ENCODE peak calls at places on chromosome 20, in six cellular contexts. S, Y, G, Q, C and R are unnamed samples. For H3K4me1, the result is how much of the 10 kb centered on the place peaks cover.

GRCh38 chr20:40331699-40332098 is 357.3 kb downstream of the MAFB start:
- DNase-seq in S (peak), Y (peak), G (no peak), Q (peak), C (no peak), R (no peak)

GRCh38 chr20:10466325-10466724 is 31.2 kb downstream of the SLX4IP start:
- DNase-seq in S (no peak), Y (no peak), G (no peak), Q (no peak), C (no peak), R (no peak)

GRCh38 chr20:10673176-10673830 is 496 bp downstream of the JAG1 start:
- DNase-seq in S (peak), Y (peak), G (peak), Q (no peak), C (peak), R (peak)

GRCh38 chr20:12159266-12159665 is 241.6 kb downstream of the BTBD3 start:
- DNase-seq in S (no peak), Y (no peak), G (no peak), Q (no peak), C (no peak), R (no peak)

GRCh38 chr20:29878281-29878741 is 1379.2 kb upstream of the DEFB115 start:
- DNase-seq in S (peak), Y (peak), G (peak), Q (peak), C (no peak), R (peak)

GRCh38 chr20:750801-751200 is 17.5 kb downstream of the SLC52A3 start:
- DNase-seq in S (peak), Y (no peak), G (no peak), Q (no peak), C (peak), R (no peak)

GRCh38 chr20:25389858-25390537 is 637 bp downstream of the ABHD12 start:
- DNase-seq in S (peak), Y (peak), G (peak), Q (no peak), C (peak), R (peak)

GRCh38 chr20:57210911-57211280 is 55.5 kb downstream of the BMP7 start:
- DNase-seq in S (no peak), Y (no peak), G (no peak), Q (no peak), C (no peak), R (no peak)

GRCh38 chr20:37807901-37808751 is 94.8 kb upstream of the VSTM2L start:
- DNase-seq in S (no peak), Y (no peak), G (no peak), Q (peak), C (no peak), R (no peak)

GRCh38 chr20:50111120-50111828 is 1.7 kb downstream of the UBE2V1 start:
- DNase-seq in S (no peak), Y (no peak), G (no peak), Q (no peak), C (no peak), R (no peak)

GRCh38 chr20:5719861-5720401 is 30.3 kb upstream of the SHLD1 start:
- DNase-seq in S (no peak), Y (no peak), G (no peak), Q (no peak), C (peak), R (no peak)

GRCh38 chr20:15759546-15760216 is 813.6 kb downstream of the KIF16B start:
- DNase-seq in S (no peak), Y (no peak), G (no peak), Q (no peak), C (no peak), R (no peak)

GRCh38 chr20:9059931-9060330 is 9.0 kb upstream of the PLCB4 start:
- DNase-seq in S (no peak), Y (no peak), G (no peak), Q (no peak), C (no peak), R (no peak)

GRCh38 chr20:24981282-24981681 is 11.3 kb downstream of the APMAP start:
- DNase-seq in S (peak), Y (no peak), G (peak), Q (no peak), C (no peak), R (no peak)

GRCh38 chr20:63334356-63334755 is 26.8 kb downstream of the CHRNA4 start:
- DNase-seq in S (peak), Y (no peak), G (no peak), Q (no peak), C (no peak), R (no peak)

GRCh38 chr20:47502801-47503239 is 1.1 kb downstream of the NCOA3 start:
- DNase-seq in S (no peak), Y (no peak), G (no peak), Q (no peak), C (no peak), R (no peak)

GRCh38 chr20:3972161-3972560 is 43.2 kb downstream of the RNF24 start:
- DNase-seq in S (no peak), Y (no peak), G (no peak), Q (no peak), C (no peak), R (no peak)

GRCh38 chr20:32326507-32326851 is 31.7 kb upstream of the ASXL1 start:
- DNase-seq in S (no peak), Y (no peak), G (no peak), Q (no peak), C (no peak), R (no peak)

GRCh38 chr20:41643504-41643938 is 25.3 kb upstream of the CHD6 start:
- DNase-seq in S (no peak), Y (peak), G (no peak), Q (no peak), C (peak), R (peak)

GRCh38 chr20:38723069-38723981 is 961 bp upstream of the SLC32A1 start:
- DNase-seq in S (no peak), Y (no peak), G (no peak), Q (no peak), C (no peak), R (no peak)

GRCh38 chr20:2139250-2139649 is 37.6 kb downstream of the STK35 start:
- DNase-seq in S (no peak), Y (no peak), G (no peak), Q (no peak), C (no peak), R (no peak)

GRCh38 chr20:2136275-2136674 is 34.6 kb downstream of the STK35 start:
- DNase-seq in S (no peak), Y (no peak), G (no peak), Q (no peak), C (no peak), R (no peak)

GRCh38 chr20:2139736-2140135 is 38.1 kb downstream of the STK35 start:
- DNase-seq in S (no peak), Y (no peak), G (no peak), Q (no peak), C (no peak), R (no peak)

GRCh38 chr20:2135018-2135417 is 33.4 kb downstream of the STK35 start:
- DNase-seq in S (peak), Y (no peak), G (no peak), Q (no peak), C (no peak), R (no peak)

DNA sequence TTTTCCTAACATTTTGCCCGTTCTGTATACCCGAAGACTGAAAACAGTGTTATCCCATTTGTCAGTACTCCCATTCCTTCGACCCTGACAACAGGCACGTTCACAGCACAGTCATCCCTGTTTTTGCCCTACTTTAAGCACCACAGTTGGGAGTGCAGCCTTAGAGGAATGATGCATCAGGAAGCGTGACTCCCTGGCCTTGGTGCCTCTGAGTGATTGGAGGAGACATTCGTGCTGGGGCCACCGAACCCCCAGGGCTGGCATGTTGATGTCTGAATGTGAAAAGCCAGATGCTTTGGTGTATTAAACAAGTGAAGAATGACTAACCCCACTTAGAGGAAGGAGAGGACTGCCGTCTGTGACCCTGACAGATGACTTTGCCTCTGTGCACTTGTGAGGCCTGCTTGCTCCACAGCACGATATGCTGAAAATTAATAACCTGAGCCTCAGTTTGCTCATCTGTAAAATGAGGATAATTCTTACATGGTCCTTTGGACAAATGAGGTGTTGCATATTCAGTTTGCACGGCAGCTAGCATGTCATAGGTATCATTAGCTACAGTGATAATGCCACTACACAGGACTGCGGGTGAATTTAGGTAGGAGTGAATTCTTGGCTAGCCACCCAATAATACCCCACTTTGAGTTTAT is 36.0 kb downstream of the STK35 start:
- DNase-seq in S (peak), Y (no peak), G (no peak), Q (no peak), C (no peak), R (no peak)
- H3K4me1 ChIP-seq in S (under half), Y (under half), G (half or more), Q (half or more), C (under half), R (half or more)

DNA sequence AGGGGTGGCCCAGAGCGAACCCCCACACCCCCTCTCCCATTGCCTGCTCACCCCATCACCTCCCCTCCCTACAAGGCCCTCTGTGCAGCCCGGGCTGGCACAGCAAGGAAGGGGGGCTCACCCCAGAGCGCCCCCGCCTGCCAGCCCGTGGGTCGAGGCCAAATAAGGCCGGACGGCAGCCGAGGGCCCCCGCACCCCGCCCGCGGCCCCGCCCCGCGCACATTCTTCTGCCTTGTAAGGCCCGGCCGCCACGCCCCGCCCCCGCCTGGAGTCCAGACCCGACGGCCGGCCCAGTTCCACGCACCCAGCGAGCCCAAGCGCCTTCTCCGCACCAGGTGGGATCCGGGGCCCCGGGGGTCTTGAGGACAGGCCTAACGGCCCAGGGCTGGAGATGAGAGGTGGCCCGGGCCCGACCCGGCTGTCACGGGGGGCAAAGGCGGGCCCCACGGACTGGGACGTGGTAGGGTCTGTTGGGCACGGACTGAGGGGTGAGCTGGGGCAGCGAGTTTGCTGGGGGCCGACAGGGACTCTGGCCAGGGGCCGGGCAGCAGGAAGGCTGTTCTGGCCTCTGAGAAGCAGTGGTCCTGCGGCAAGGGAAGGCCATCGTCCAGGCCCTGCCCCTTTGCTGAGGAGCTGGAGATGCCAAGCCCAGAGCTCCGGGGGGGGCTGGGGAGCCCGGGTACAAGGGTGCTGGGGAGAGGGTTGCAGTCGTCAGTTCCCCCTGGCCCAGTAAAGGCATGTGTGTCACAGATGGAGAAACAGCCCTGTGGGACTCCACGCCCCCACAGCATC is at the start of gene MYL9:
- DNase-seq in S (peak), Y (peak), G (peak), Q (peak), C (peak), R (peak)
- TF ChIP-seq POLR2A in S (no peak), Y (peak), G (peak), Q (no peak), C (no peak), R (no peak)

GRCh38 chr20:34037767-34038166 is 44.1 kb downstream of the RALY start:
- DNase-seq in S (no peak), Y (no peak), G (no peak), Q (no peak), C (no peak), R (no peak)
- TF ChIP-seq POLR2AphosphoS5 in S (no peak), Y (no peak), G (no peak), Q (peak), C (no peak), R (no peak)

DNA sequence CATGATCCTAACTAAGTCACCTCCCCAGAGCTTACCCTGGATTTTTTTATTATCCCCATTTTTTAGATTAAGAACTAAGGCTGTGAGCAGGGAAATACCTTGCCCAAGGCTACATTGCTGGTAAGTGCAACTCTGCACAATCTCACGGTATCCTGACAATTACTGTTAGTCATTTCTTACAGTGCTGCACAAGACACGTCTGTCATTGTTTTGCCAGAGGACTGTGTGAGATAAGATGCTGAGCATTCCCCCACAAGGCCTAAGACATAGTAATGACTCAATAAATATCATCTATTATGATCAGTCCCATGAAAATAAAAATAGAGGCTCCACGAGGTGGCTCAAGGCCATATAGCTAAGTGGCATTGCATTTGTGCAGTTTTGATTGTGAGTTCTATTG is 21.0 kb downstream of the PFDN4 start:
- DNase-seq in S (no peak), Y (no peak), G (no peak), Q (no peak), C (no peak), R (no peak)
- H3K4me1 ChIP-seq in S (under half), Y (under half), G (under half), Q (under half), C (under half), R (under half)